ENCODE peak calls at places on chromosomes 12 and 14, in eight cellular contexts. One of them, this sample, is unnamed.

GRCh38 chr14:75188520-75189267 is 12.3 kb upstream of the TMED10 start:
- DNase-seq in NCI-H1417: no peak
- DNase-seq in EH: no peak
- DNase-seq in activated naive CD4-positive, alpha-beta T cell treated with anti-CD3 and anti-CD28 coated beads, Interleukin-2, amount 50 U/mL, for 72 hours: no peak
- DNase-seq in PC-9: no peak
- DNase-seq in GM04504: no peak
- DNase-seq in Peyer's patch: peak
- DNase-seq in cardiac muscle cell: no peak
- DNase-seq in this sample: no peak

GRCh38 chr12:8906781-8907180 is 7.5 kb upstream of the PHC1 start:
- DNase-seq in cardiac muscle cell: no peak
- DNase-seq in NCI-H1417: no peak
- DNase-seq in Peyer's patch: no peak
- DNase-seq in EH: no peak
- DNase-seq in activated naive CD4-positive, alpha-beta T cell treated with anti-CD3 and anti-CD28 coated beads, Interleukin-2, amount 50 U/mL, for 72 hours: no peak
- DNase-seq in PC-9: no peak
- DNase-seq in GM04504: no peak
- DNase-seq in this sample: no peak

GRCh38 chr14:80996049-80996901 is 40.9 kb downstream of the TSHR start:
- DNase-seq in NCI-H1417: peak
- DNase-seq in activated naive CD4-positive, alpha-beta T cell treated with anti-CD3 and anti-CD28 coated beads, Interleukin-2, amount 50 U/mL, for 72 hours: peak
- DNase-seq in cardiac muscle cell: peak
- DNase-seq in PC-9: no peak
- DNase-seq in Peyer's patch: peak
- DNase-seq in EH: peak
- DNase-seq in GM04504: peak
- DNase-seq in this sample: peak

GRCh38 chr14:103382375-103382774 is 2.8 kb upstream of the MARK3 start:
- DNase-seq in GM04504: peak
- DNase-seq in EH: peak
- DNase-seq in PC-9: no peak
- DNase-seq in activated naive CD4-positive, alpha-beta T cell treated with anti-CD3 and anti-CD28 coated beads, Interleukin-2, amount 50 U/mL, for 72 hours: no peak
- DNase-seq in NCI-H1417: no peak
- DNase-seq in Peyer's patch: no peak
- DNase-seq in cardiac muscle cell: peak
- DNase-seq in this sample: no peak

GRCh38 chr14:70999117-70999516 is 91.9 kb downstream of the PCNX1 start:
- DNase-seq in PC-9: no peak
- DNase-seq in activated naive CD4-positive, alpha-beta T cell treated with anti-CD3 and anti-CD28 coated beads, Interleukin-2, amount 50 U/mL, for 72 hours: no peak
- DNase-seq in Peyer's patch: no peak
- DNase-seq in NCI-H1417: no peak
- DNase-seq in GM04504: no peak
- DNase-seq in cardiac muscle cell: peak
- DNase-seq in EH: no peak
- DNase-seq in this sample: no peak

GRCh38 chr12:46839964-46840363 is 14.2 kb upstream of the SLC38A4 start:
- DNase-seq in activated naive CD4-positive, alpha-beta T cell treated with anti-CD3 and anti-CD28 coated beads, Interleukin-2, amount 50 U/mL, for 72 hours: no peak
- DNase-seq in GM04504: no peak
- DNase-seq in EH: peak
- DNase-seq in NCI-H1417: no peak
- DNase-seq in Peyer's patch: no peak
- DNase-seq in PC-9: no peak
- DNase-seq in cardiac muscle cell: no peak
- DNase-seq in this sample: no peak

GRCh38 chr12:10722905-10723866 is at the start of gene YBX3:
- DNase-seq in EH: peak
- DNase-seq in Peyer's patch: peak
- DNase-seq in cardiac muscle cell: peak
- DNase-seq in activated naive CD4-positive, alpha-beta T cell treated with anti-CD3 and anti-CD28 coated beads, Interleukin-2, amount 50 U/mL, for 72 hours: peak
- DNase-seq in NCI-H1417: peak
- DNase-seq in PC-9: peak
- DNase-seq in GM04504: peak
- DNase-seq in this sample: peak

GRCh38 chr12:132398386-132398991 is 69.1 kb upstream of the GALNT9 start:
- DNase-seq in activated naive CD4-positive, alpha-beta T cell treated with anti-CD3 and anti-CD28 coated beads, Interleukin-2, amount 50 U/mL, for 72 hours: no peak
- DNase-seq in GM04504: no peak
- DNase-seq in EH: no peak
- DNase-seq in Peyer's patch: peak
- DNase-seq in cardiac muscle cell: no peak
- DNase-seq in PC-9: no peak
- DNase-seq in NCI-H1417: no peak
- DNase-seq in this sample: no peak

GRCh38 chr14:100609941-100610391 is 22.7 kb upstream of the BEGAIN start:
- DNase-seq in cardiac muscle cell: no peak
- DNase-seq in NCI-H1417: no peak
- DNase-seq in GM04504: no peak
- DNase-seq in EH: no peak
- DNase-seq in activated naive CD4-positive, alpha-beta T cell treated with anti-CD3 and anti-CD28 coated beads, Interleukin-2, amount 50 U/mL, for 72 hours: no peak
- DNase-seq in PC-9: no peak
- DNase-seq in Peyer's patch: peak
- DNase-seq in this sample: no peak

GRCh38 chr14:22163051-22163450 is 426.0 kb downstream of the DAD1 start:
- DNase-seq in activated naive CD4-positive, alpha-beta T cell treated with anti-CD3 and anti-CD28 coated beads, Interleukin-2, amount 50 U/mL, for 72 hours: no peak
- DNase-seq in cardiac muscle cell: no peak
- DNase-seq in PC-9: no peak
- DNase-seq in NCI-H1417: no peak
- DNase-seq in Peyer's patch: no peak
- DNase-seq in EH: no peak
- DNase-seq in GM04504: no peak
- DNase-seq in this sample: no peak

GRCh38 chr12:84502907-84503787 is 409.5 kb downstream of the SLC6A15 start:
- DNase-seq in GM04504: peak
- DNase-seq in activated naive CD4-positive, alpha-beta T cell treated with anti-CD3 and anti-CD28 coated beads, Interleukin-2, amount 50 U/mL, for 72 hours: peak
- DNase-seq in EH: peak
- DNase-seq in PC-9: peak
- DNase-seq in NCI-H1417: peak
- DNase-seq in cardiac muscle cell: peak
- DNase-seq in Peyer's patch: peak
- DNase-seq in this sample: no peak

GRCh38 chr12:12018454-12018853 is 52.3 kb upstream of the BCL2L14 start:
- DNase-seq in activated naive CD4-positive, alpha-beta T cell treated with anti-CD3 and anti-CD28 coated beads, Interleukin-2, amount 50 U/mL, for 72 hours: no peak
- DNase-seq in PC-9: no peak
- DNase-seq in cardiac muscle cell: peak
- DNase-seq in Peyer's patch: no peak
- DNase-seq in EH: peak
- DNase-seq in GM04504: no peak
- DNase-seq in NCI-H1417: no peak
- DNase-seq in this sample: no peak

GRCh38 chr12:109385339-109386078 is 37.8 kb downstream of the MYO1H start:
- DNase-seq in activated naive CD4-positive, alpha-beta T cell treated with anti-CD3 and anti-CD28 coated beads, Interleukin-2, amount 50 U/mL, for 72 hours: no peak
- DNase-seq in cardiac muscle cell: peak
- DNase-seq in EH: peak
- DNase-seq in Peyer's patch: no peak
- DNase-seq in PC-9: peak
- DNase-seq in NCI-H1417: peak
- DNase-seq in GM04504: peak
- DNase-seq in this sample: no peak

GRCh38 chr14:96261772-96262485 is 5.9 kb downstream of the BDKRB1 start:
- DNase-seq in EH: no peak
- DNase-seq in activated naive CD4-positive, alpha-beta T cell treated with anti-CD3 and anti-CD28 coated beads, Interleukin-2, amount 50 U/mL, for 72 hours: no peak
- DNase-seq in NCI-H1417: no peak
- DNase-seq in Peyer's patch: no peak
- DNase-seq in PC-9: no peak
- DNase-seq in GM04504: no peak
- DNase-seq in cardiac muscle cell: no peak
- DNase-seq in this sample: no peak

GRCh38 chr14:102775855-102776760 is 1.1 kb upstream of the TRAF3 start:
- DNase-seq in Peyer's patch: peak
- DNase-seq in NCI-H1417: peak
- DNase-seq in GM04504: no peak
- DNase-seq in PC-9: peak
- DNase-seq in activated naive CD4-positive, alpha-beta T cell treated with anti-CD3 and anti-CD28 coated beads, Interleukin-2, amount 50 U/mL, for 72 hours: peak
- DNase-seq in EH: peak
- DNase-seq in cardiac muscle cell: peak
- DNase-seq in this sample: no peak

GRCh38 chr12:89947437-89948265 is 239.0 kb upstream of the ATP2B1 start:
- DNase-seq in GM04504: peak
- DNase-seq in activated naive CD4-positive, alpha-beta T cell treated with anti-CD3 and anti-CD28 coated beads, Interleukin-2, amount 50 U/mL, for 72 hours: no peak
- DNase-seq in Peyer's patch: no peak
- DNase-seq in EH: peak
- DNase-seq in NCI-H1417: peak
- DNase-seq in cardiac muscle cell: peak
- DNase-seq in PC-9: no peak
- DNase-seq in this sample: no peak

GRCh38 chr12:27535318-27535717 is 11.3 kb downstream of the PPFIBP1 start:
- DNase-seq in PC-9: no peak
- DNase-seq in EH: no peak
- DNase-seq in cardiac muscle cell: no peak
- DNase-seq in activated naive CD4-positive, alpha-beta T cell treated with anti-CD3 and anti-CD28 coated beads, Interleukin-2, amount 50 U/mL, for 72 hours: no peak
- DNase-seq in GM04504: no peak
- DNase-seq in Peyer's patch: no peak
- DNase-seq in NCI-H1417: no peak
- DNase-seq in this sample: no peak

GRCh38 chr12:93176166-93176565 is 201.6 kb upstream of the NUDT4 start:
- DNase-seq in PC-9: no peak
- DNase-seq in cardiac muscle cell: peak
- DNase-seq in GM04504: no peak
- DNase-seq in activated naive CD4-positive, alpha-beta T cell treated with anti-CD3 and anti-CD28 coated beads, Interleukin-2, amount 50 U/mL, for 72 hours: no peak
- DNase-seq in Peyer's patch: no peak
- DNase-seq in NCI-H1417: no peak
- DNase-seq in EH: peak
- DNase-seq in this sample: no peak

GRCh38 chr14:65336191-65336591 is 76.3 kb upstream of the FUT8 start:
- DNase-seq in Peyer's patch: no peak
- DNase-seq in PC-9: no peak
- DNase-seq in GM04504: peak
- DNase-seq in cardiac muscle cell: peak
- DNase-seq in activated naive CD4-positive, alpha-beta T cell treated with anti-CD3 and anti-CD28 coated beads, Interleukin-2, amount 50 U/mL, for 72 hours: peak
- DNase-seq in NCI-H1417: no peak
- DNase-seq in EH: peak
- DNase-seq in this sample: no peak

GRCh38 chr14:59228416-59228815 is 39.9 kb downstream of the DAAM1 start:
- DNase-seq in PC-9: no peak
- DNase-seq in EH: peak
- DNase-seq in GM04504: no peak
- DNase-seq in cardiac muscle cell: peak
- DNase-seq in Peyer's patch: no peak
- DNase-seq in activated naive CD4-positive, alpha-beta T cell treated with anti-CD3 and anti-CD28 coated beads, Interleukin-2, amount 50 U/mL, for 72 hours: no peak
- DNase-seq in NCI-H1417: no peak
- DNase-seq in this sample: no peak

GRCh38 chr14:55500219-55500701 is 59.8 kb upstream of the TBPL2 start:
- DNase-seq in cardiac muscle cell: no peak
- DNase-seq in GM04504: no peak
- DNase-seq in NCI-H1417: no peak
- DNase-seq in Peyer's patch: peak
- DNase-seq in PC-9: no peak
- DNase-seq in EH: no peak
- DNase-seq in activated naive CD4-positive, alpha-beta T cell treated with anti-CD3 and anti-CD28 coated beads, Interleukin-2, amount 50 U/mL, for 72 hours: no peak
- DNase-seq in this sample: no peak

GRCh38 chr12:105736498-105736897 is 402.3 kb downstream of the NUAK1 start:
- DNase-seq in PC-9: no peak
- DNase-seq in Peyer's patch: no peak
- DNase-seq in cardiac muscle cell: no peak
- DNase-seq in GM04504: no peak
- DNase-seq in activated naive CD4-positive, alpha-beta T cell treated with anti-CD3 and anti-CD28 coated beads, Interleukin-2, amount 50 U/mL, for 72 hours: no peak
- DNase-seq in EH: no peak
- DNase-seq in NCI-H1417: peak
- DNase-seq in this sample: no peak

GRCh38 chr14:99789581-99789980 is 3.6 kb upstream of the EML1 start:
- DNase-seq in EH: no peak
- DNase-seq in cardiac muscle cell: no peak
- DNase-seq in activated naive CD4-positive, alpha-beta T cell treated with anti-CD3 and anti-CD28 coated beads, Interleukin-2, amount 50 U/mL, for 72 hours: no peak
- DNase-seq in NCI-H1417: no peak
- DNase-seq in GM04504: no peak
- DNase-seq in Peyer's patch: no peak
- DNase-seq in PC-9: no peak
- DNase-seq in this sample: no peak

GRCh38 chr12:43482311-43483085 is 69.5 kb downstream of the ADAMTS20 start:
- DNase-seq in GM04504: no peak
- DNase-seq in cardiac muscle cell: no peak
- DNase-seq in PC-9: no peak
- DNase-seq in activated naive CD4-positive, alpha-beta T cell treated with anti-CD3 and anti-CD28 coated beads, Interleukin-2, amount 50 U/mL, for 72 hours: no peak
- DNase-seq in NCI-H1417: no peak
- DNase-seq in Peyer's patch: no peak
- DNase-seq in EH: no peak
- DNase-seq in this sample: no peak

GRCh38 chr12:97299867-97300266 is 162.7 kb upstream of the RMST start:
- DNase-seq in activated naive CD4-positive, alpha-beta T cell treated with anti-CD3 and anti-CD28 coated beads, Interleukin-2, amount 50 U/mL, for 72 hours: no peak
- DNase-seq in cardiac muscle cell: no peak
- DNase-seq in EH: no peak
- DNase-seq in NCI-H1417: no peak
- DNase-seq in Peyer's patch: no peak
- DNase-seq in GM04504: no peak
- DNase-seq in PC-9: no peak
- DNase-seq in this sample: no peak

GRCh38 chr12:15719230-15719629 is 70.0 kb downstream of the EPS8 start:
- DNase-seq in Peyer's patch: no peak
- DNase-seq in activated naive CD4-positive, alpha-beta T cell treated with anti-CD3 and anti-CD28 coated beads, Interleukin-2, amount 50 U/mL, for 72 hours: no peak
- DNase-seq in cardiac muscle cell: no peak
- DNase-seq in PC-9: no peak
- DNase-seq in GM04504: no peak
- DNase-seq in EH: peak
- DNase-seq in NCI-H1417: peak
- DNase-seq in this sample: no peak

GRCh38 chr14:48575772-48576171 is 900.4 kb upstream of the MDGA2 start:
- DNase-seq in NCI-H1417: peak
- DNase-seq in PC-9: no peak
- DNase-seq in EH: no peak
- DNase-seq in Peyer's patch: no peak
- DNase-seq in activated naive CD4-positive, alpha-beta T cell treated with anti-CD3 and anti-CD28 coated beads, Interleukin-2, amount 50 U/mL, for 72 hours: no peak
- DNase-seq in cardiac muscle cell: no peak
- DNase-seq in GM04504: no peak
- DNase-seq in this sample: no peak

GRCh38 chr12:105485321-105485910 is 154.9 kb downstream of the C12orf75 start:
- DNase-seq in PC-9: peak
- DNase-seq in NCI-H1417: no peak
- DNase-seq in Peyer's patch: no peak
- DNase-seq in GM04504: no peak
- DNase-seq in cardiac muscle cell: peak
- DNase-seq in activated naive CD4-positive, alpha-beta T cell treated with anti-CD3 and anti-CD28 coated beads, Interleukin-2, amount 50 U/mL, for 72 hours: no peak
- DNase-seq in EH: peak
- DNase-seq in this sample: no peak

GRCh38 chr12:125503128-125503527 is 437.9 kb downstream of the AACS start:
- DNase-seq in NCI-H1417: no peak
- DNase-seq in cardiac muscle cell: no peak
- DNase-seq in GM04504: no peak
- DNase-seq in PC-9: no peak
- DNase-seq in EH: no peak
- DNase-seq in Peyer's patch: no peak
- DNase-seq in activated naive CD4-positive, alpha-beta T cell treated with anti-CD3 and anti-CD28 coated beads, Interleukin-2, amount 50 U/mL, for 72 hours: no peak
- DNase-seq in this sample: no peak

GRCh38 chr12:92064420-92064819 is 81.2 kb downstream of the BTG1 start:
- DNase-seq in activated naive CD4-positive, alpha-beta T cell treated with anti-CD3 and anti-CD28 coated beads, Interleukin-2, amount 50 U/mL, for 72 hours: no peak
- DNase-seq in EH: no peak
- DNase-seq in PC-9: no peak
- DNase-seq in NCI-H1417: peak
- DNase-seq in cardiac muscle cell: no peak
- DNase-seq in GM04504: no peak
- DNase-seq in Peyer's patch: no peak
- DNase-seq in this sample: no peak

GRCh38 chr14:100409016-100409385 is 85.9 kb downstream of the SLC25A47 start:
- DNase-seq in GM04504: no peak
- DNase-seq in EH: no peak
- DNase-seq in cardiac muscle cell: no peak
- DNase-seq in activated naive CD4-positive, alpha-beta T cell treated with anti-CD3 and anti-CD28 coated beads, Interleukin-2, amount 50 U/mL, for 72 hours: no peak
- DNase-seq in PC-9: no peak
- DNase-seq in Peyer's patch: no peak
- DNase-seq in NCI-H1417: no peak
- DNase-seq in this sample: no peak

GRCh38 chr14:105385698-105386365 is 12.5 kb upstream of the TEX22 start:
- DNase-seq in NCI-H1417: no peak
- DNase-seq in Peyer's patch: no peak
- DNase-seq in cardiac muscle cell: no peak
- DNase-seq in GM04504: no peak
- DNase-seq in activated naive CD4-positive, alpha-beta T cell treated with anti-CD3 and anti-CD28 coated beads, Interleukin-2, amount 50 U/mL, for 72 hours: no peak
- DNase-seq in EH: no peak
- DNase-seq in PC-9: no peak
- DNase-seq in this sample: no peak

GRCh38 chr12:121223283-121223946 is 13.5 kb downstream of the P2RX4 start:
- DNase-seq in cardiac muscle cell: no peak
- DNase-seq in PC-9: no peak
- DNase-seq in EH: peak
- DNase-seq in GM04504: no peak
- DNase-seq in activated naive CD4-positive, alpha-beta T cell treated with anti-CD3 and anti-CD28 coated beads, Interleukin-2, amount 50 U/mL, for 72 hours: no peak
- DNase-seq in NCI-H1417: peak
- DNase-seq in Peyer's patch: peak
- DNase-seq in this sample: no peak

GRCh38 chr14:66910306-66910705 is 278.9 kb upstream of the GARIN2 start:
- DNase-seq in activated naive CD4-positive, alpha-beta T cell treated with anti-CD3 and anti-CD28 coated beads, Interleukin-2, amount 50 U/mL, for 72 hours: no peak
- DNase-seq in PC-9: no peak
- DNase-seq in NCI-H1417: no peak
- DNase-seq in EH: peak
- DNase-seq in GM04504: no peak
- DNase-seq in Peyer's patch: no peak
- DNase-seq in cardiac muscle cell: no peak
- DNase-seq in this sample: no peak